ENCODE peak calls at places on chromosomes 11 and 22, in four cellular contexts. I is HEK293T, T is NCI-H510A, U is sciatic nerve. N is an unnamed sample.

GRCh38 chr11:117805048-117805447 is 8.0 kb upstream of the DSCAML1 start:
- DNase-seq in I (no peak), U (no peak), T (no peak), N (no peak)

GRCh38 chr22:23784215-23784732 is 2.5 kb upstream of the SMARCB1 start:
- DNase-seq in I (no peak), T (no peak), U (no peak), N (no peak)

GRCh38 chr22:32355760-32356159 is 1.9 kb upstream of the RFPL3 start:
- DNase-seq in U (no peak), T (no peak), I (no peak), N (no peak)

GRCh38 chr11:64609436-64610047 is 18.5 kb downstream of the SLC22A12 start:
- DNase-seq in I (no peak), U (no peak), T (no peak), N (no peak)

GRCh38 chr22:19666663-19667593 is 47.4 kb upstream of the SEPTIN5 start:
- DNase-seq in I (no peak), T (no peak), U (no peak), N (no peak)

GRCh38 chr11:4030197-4030596 is 64.4 kb upstream of the RRM1 start:
- DNase-seq in I (no peak), U (no peak), T (no peak), N (no peak)

GRCh38 chr11:118002541-118003019 is 16.4 kb downstream of the IL10RA start:
- DNase-seq in I (no peak), T (no peak), U (no peak), N (peak; percentile 56)

GRCh38 chr11:36214484-36214883 is 74.7 kb downstream of the COMMD9 start:
- DNase-seq in U (no peak), T (no peak), I (no peak), N (no peak)

GRCh38 chr11:70502677-70503076 is 104.3 kb downstream of the CTTN start:
- DNase-seq in I (no peak), U (no peak), T (peak; percentile 66), N (no peak)

GRCh38 chr11:117107701-117108590 is 9.7 kb upstream of the SIK3 start:
- DNase-seq in T (no peak), U (no peak), I (no peak), N (no peak)

GRCh38 chr22:45491841-45492240 is 10.8 kb upstream of the FBLN1 start:
- DNase-seq in I (no peak), U (no peak), T (no peak), N (no peak)

GRCh38 chr11:31816467-31817053 is 5.4 kb upstream of the PAX6 start:
- DNase-seq in T (no peak), I (peak; percentile 55), U (no peak), N (no peak)

GRCh38 chr11:61966673-61967176 is 709 bp downstream of the FTH1 start:
- DNase-seq in T (no peak), I (peak; percentile 33), U (peak; percentile 64), N (no peak)

GRCh38 chr11:1181858-1182535 is 24.2 kb downstream of the MUC5AC start:
- DNase-seq in T (no peak), I (no peak), U (no peak), N (no peak)

GRCh38 chr11:8362899-8363298 is 99.2 kb upstream of the LMO1 start:
- DNase-seq in I (no peak), T (no peak), U (no peak), N (no peak)

GRCh38 chr11:2071748-2072385 is 67.3 kb downstream of the IGF2 start:
- DNase-seq in I (no peak), U (peak; percentile 22), T (no peak), N (no peak)

GRCh38 chr22:36218648-36219047 is 17.0 kb upstream of the APOL4 start:
- DNase-seq in U (no peak), I (no peak), T (no peak), N (no peak)

GRCh38 chr11:108933630-108934029 is 268.8 kb downstream of the DDX10 start:
- DNase-seq in T (no peak), U (no peak), I (no peak), N (no peak)

GRCh38 chr11:10778217-10778970 is 27.3 kb downstream of the CTR9 start:
- DNase-seq in U (no peak), I (no peak), T (no peak), N (no peak)

GRCh38 chr11:122709042-122709760 is 53.7 kb downstream of the UBASH3B start:
- DNase-seq in U (no peak), I (no peak), T (no peak), N (no peak)

GRCh38 chr11:107157146-107157808 is 139.0 kb upstream of the GUCY1A2 start:
- DNase-seq in T (no peak), I (no peak), U (no peak), N (no peak)

GRCh38 chr11:32318071-32318815 is 117.1 kb downstream of the WT1 start:
- DNase-seq in T (no peak), U (no peak), I (no peak), N (no peak)

GRCh38 chr11:59208956-59209355 is 3.8 kb downstream of the MPEG1 start:
- DNase-seq in I (no peak), T (no peak), U (no peak), N (no peak)